ENCODE peak calls at places on chromosome 3, in ten cellular contexts. One of them, this sample, is unnamed.

GRCh38 chr3:29525254-29525881 is 244.5 kb downstream of the RBMS3 start:
- DNase-seq in brain microvascular endothelial cell: peak
- DNase-seq in ovary: peak
- DNase-seq in skeletal muscle cell: peak
- DNase-seq in mesendoderm: no peak
- DNase-seq in AG10803: peak
- DNase-seq in naive thymus-derived CD4-positive, alpha-beta T cell: no peak
- DNase-seq in adipocyte: peak
- DNase-seq in dorsolateral prefrontal cortex: no peak
- DNase-seq in astrocyte of the cerebellum: peak
- DNase-seq in this sample: no peak

GRCh38 chr3:47013231-47013630 is 33.8 kb downstream of the NBEAL2 start:
- DNase-seq in brain microvascular endothelial cell: no peak
- DNase-seq in ovary: no peak
- DNase-seq in skeletal muscle cell: no peak
- DNase-seq in mesendoderm: no peak
- DNase-seq in AG10803: no peak
- DNase-seq in naive thymus-derived CD4-positive, alpha-beta T cell: no peak
- DNase-seq in adipocyte: no peak
- DNase-seq in dorsolateral prefrontal cortex: no peak
- DNase-seq in astrocyte of the cerebellum: no peak
- DNase-seq in this sample: no peak

GRCh38 chr3:71926242-71926560 is 141.3 kb upstream of the PROK2 start:
- DNase-seq in brain microvascular endothelial cell: no peak
- DNase-seq in ovary: no peak
- DNase-seq in skeletal muscle cell: no peak
- DNase-seq in mesendoderm: peak
- DNase-seq in AG10803: peak
- DNase-seq in naive thymus-derived CD4-positive, alpha-beta T cell: peak
- DNase-seq in adipocyte: no peak
- DNase-seq in dorsolateral prefrontal cortex: no peak
- DNase-seq in astrocyte of the cerebellum: peak
- DNase-seq in this sample: no peak

GRCh38 chr3:165883866-165884478 is 46.7 kb upstream of the BCHE start:
- DNase-seq in brain microvascular endothelial cell: peak
- DNase-seq in ovary: no peak
- DNase-seq in skeletal muscle cell: no peak
- DNase-seq in mesendoderm: no peak
- DNase-seq in AG10803: no peak
- DNase-seq in naive thymus-derived CD4-positive, alpha-beta T cell: no peak
- DNase-seq in adipocyte: no peak
- DNase-seq in dorsolateral prefrontal cortex: no peak
- DNase-seq in astrocyte of the cerebellum: no peak
- DNase-seq in this sample: no peak

GRCh38 chr3:183576487-183577107 is 21.1 kb upstream of the KLHL6 start:
- DNase-seq in brain microvascular endothelial cell: peak
- DNase-seq in ovary: peak
- DNase-seq in skeletal muscle cell: peak
- DNase-seq in mesendoderm: no peak
- DNase-seq in AG10803: peak
- DNase-seq in naive thymus-derived CD4-positive, alpha-beta T cell: no peak
- DNase-seq in adipocyte: peak
- DNase-seq in dorsolateral prefrontal cortex: no peak
- DNase-seq in astrocyte of the cerebellum: peak
- DNase-seq in this sample: no peak

GRCh38 chr3:30458781-30459180 is 147.6 kb upstream of the TGFBR2 start:
- DNase-seq in brain microvascular endothelial cell: no peak
- DNase-seq in ovary: no peak
- DNase-seq in skeletal muscle cell: no peak
- DNase-seq in mesendoderm: no peak
- DNase-seq in AG10803: no peak
- DNase-seq in naive thymus-derived CD4-positive, alpha-beta T cell: no peak
- DNase-seq in adipocyte: no peak
- DNase-seq in dorsolateral prefrontal cortex: no peak
- DNase-seq in astrocyte of the cerebellum: no peak
- DNase-seq in this sample: no peak

GRCh38 chr3:140424211-140424610 is 253.7 kb upstream of the TRIM42 start:
- DNase-seq in brain microvascular endothelial cell: no peak
- DNase-seq in ovary: no peak
- DNase-seq in skeletal muscle cell: no peak
- DNase-seq in mesendoderm: no peak
- DNase-seq in AG10803: peak
- DNase-seq in naive thymus-derived CD4-positive, alpha-beta T cell: no peak
- DNase-seq in adipocyte: peak
- DNase-seq in dorsolateral prefrontal cortex: no peak
- DNase-seq in astrocyte of the cerebellum: no peak
- DNase-seq in this sample: no peak

GRCh38 chr3:28972921-28973320 is 307.9 kb upstream of the RBMS3 start:
- DNase-seq in brain microvascular endothelial cell: peak
- DNase-seq in ovary: no peak
- DNase-seq in skeletal muscle cell: no peak
- DNase-seq in mesendoderm: no peak
- DNase-seq in AG10803: peak
- DNase-seq in naive thymus-derived CD4-positive, alpha-beta T cell: no peak
- DNase-seq in adipocyte: no peak
- DNase-seq in dorsolateral prefrontal cortex: no peak
- DNase-seq in astrocyte of the cerebellum: peak
- DNase-seq in this sample: no peak

GRCh38 chr3:106345353-106346027 is 476.7 kb upstream of the CBLB start:
- DNase-seq in brain microvascular endothelial cell: peak
- DNase-seq in ovary: no peak
- DNase-seq in skeletal muscle cell: peak
- DNase-seq in mesendoderm: peak
- DNase-seq in AG10803: peak
- DNase-seq in naive thymus-derived CD4-positive, alpha-beta T cell: no peak
- DNase-seq in adipocyte: peak
- DNase-seq in dorsolateral prefrontal cortex: no peak
- DNase-seq in astrocyte of the cerebellum: peak
- DNase-seq in this sample: peak

GRCh38 chr3:11845661-11846060 is 1.0 kb downstream of the TAMM41 start:
- DNase-seq in brain microvascular endothelial cell: no peak
- DNase-seq in ovary: no peak
- DNase-seq in skeletal muscle cell: no peak
- DNase-seq in mesendoderm: no peak
- DNase-seq in AG10803: no peak
- DNase-seq in naive thymus-derived CD4-positive, alpha-beta T cell: peak
- DNase-seq in adipocyte: no peak
- DNase-seq in dorsolateral prefrontal cortex: no peak
- DNase-seq in astrocyte of the cerebellum: no peak
- DNase-seq in this sample: no peak

GRCh38 chr3:186461141-186461540 is 83.0 kb downstream of the CRYGS start:
- DNase-seq in brain microvascular endothelial cell: peak
- DNase-seq in ovary: no peak
- DNase-seq in skeletal muscle cell: peak
- DNase-seq in mesendoderm: no peak
- DNase-seq in AG10803: peak
- DNase-seq in naive thymus-derived CD4-positive, alpha-beta T cell: no peak
- DNase-seq in adipocyte: no peak
- DNase-seq in dorsolateral prefrontal cortex: no peak
- DNase-seq in astrocyte of the cerebellum: peak
- DNase-seq in this sample: no peak

DNA sequence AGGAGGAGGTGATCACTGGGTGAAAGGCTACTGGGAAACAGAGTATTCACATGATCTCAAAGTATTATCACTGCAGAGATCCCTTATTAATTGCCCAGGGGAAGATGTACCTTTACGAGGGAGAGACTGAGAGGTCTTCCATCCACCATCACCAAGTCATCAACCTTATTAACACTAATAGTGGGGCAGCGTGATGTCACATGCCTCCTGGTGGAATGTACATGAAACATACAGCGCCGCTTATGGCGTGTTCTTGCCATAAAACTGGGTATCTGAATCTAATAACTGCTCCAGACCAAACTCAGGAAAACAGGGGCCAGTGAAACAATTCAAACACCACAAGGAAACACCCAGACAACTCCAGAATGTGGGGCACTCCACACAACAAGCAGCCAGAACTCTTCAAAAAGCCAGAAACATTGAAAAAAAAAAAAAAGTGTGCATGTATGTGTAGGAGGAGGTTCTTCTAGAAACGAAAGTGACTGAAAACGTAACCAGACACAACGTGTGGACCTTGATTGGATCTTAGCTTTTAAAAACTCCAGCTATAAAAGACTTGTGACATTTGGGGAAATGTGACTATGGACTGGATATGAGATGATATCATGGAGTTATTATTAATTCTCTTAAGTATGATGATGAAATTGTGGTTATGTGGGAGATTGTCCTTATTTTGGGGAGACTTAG is 4.6 kb downstream of the STIMATE start:
- DNase-seq in brain microvascular endothelial cell: no peak
- DNase-seq in ovary: no peak
- DNase-seq in skeletal muscle cell: no peak
- DNase-seq in mesendoderm: peak
- DNase-seq in AG10803: peak
- DNase-seq in naive thymus-derived CD4-positive, alpha-beta T cell: no peak
- DNase-seq in adipocyte: no peak
- DNase-seq in dorsolateral prefrontal cortex: no peak
- DNase-seq in astrocyte of the cerebellum: no peak
- DNase-seq in this sample: no peak
- H3K4me3 ChIP-seq in brain microvascular endothelial cell: no peak
- H3K4me3 ChIP-seq in ovary: peak
- H3K4me3 ChIP-seq in skeletal muscle cell: no peak
- H3K4me3 ChIP-seq in mesendoderm: no peak
- H3K4me3 ChIP-seq in AG10803: peak
- H3K4me3 ChIP-seq in naive thymus-derived CD4-positive, alpha-beta T cell: peak
- H3K4me3 ChIP-seq in adipocyte: peak
- H3K4me3 ChIP-seq in dorsolateral prefrontal cortex: no peak
- H3K4me3 ChIP-seq in astrocyte of the cerebellum: no peak
- H3K4me3 ChIP-seq in this sample: no peak

DNA sequence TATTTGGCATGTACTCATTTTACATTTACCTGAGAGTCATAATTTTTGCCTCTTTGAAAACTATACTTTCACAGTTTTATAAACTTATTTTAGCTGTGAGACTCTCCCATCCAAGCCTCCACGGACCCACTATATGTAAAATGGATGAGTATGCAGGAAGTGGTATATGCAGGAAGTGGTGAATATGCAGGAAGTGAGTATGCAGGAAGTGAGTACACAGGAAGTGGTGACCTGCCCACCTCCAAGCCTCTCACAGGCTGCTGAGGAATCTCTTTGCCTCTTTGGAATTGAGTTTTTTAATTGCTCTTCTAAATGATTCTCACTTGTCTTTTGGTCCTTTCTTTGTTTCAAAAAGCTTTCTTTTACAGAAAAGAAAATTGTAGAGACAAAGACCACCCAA is 85.2 kb downstream of the KBTBD8 start:
- DNase-seq in brain microvascular endothelial cell: peak
- DNase-seq in ovary: no peak
- DNase-seq in skeletal muscle cell: no peak
- DNase-seq in mesendoderm: no peak
- DNase-seq in AG10803: no peak
- DNase-seq in naive thymus-derived CD4-positive, alpha-beta T cell: peak
- DNase-seq in adipocyte: no peak
- DNase-seq in dorsolateral prefrontal cortex: no peak
- DNase-seq in astrocyte of the cerebellum: no peak
- DNase-seq in this sample: no peak
- H3K4me3 ChIP-seq in brain microvascular endothelial cell: no peak
- H3K4me3 ChIP-seq in ovary: no peak
- H3K4me3 ChIP-seq in skeletal muscle cell: no peak
- H3K4me3 ChIP-seq in mesendoderm: no peak
- H3K4me3 ChIP-seq in AG10803: no peak
- H3K4me3 ChIP-seq in naive thymus-derived CD4-positive, alpha-beta T cell: peak
- H3K4me3 ChIP-seq in adipocyte: no peak
- H3K4me3 ChIP-seq in dorsolateral prefrontal cortex: no peak
- H3K4me3 ChIP-seq in astrocyte of the cerebellum: no peak
- H3K4me3 ChIP-seq in this sample: no peak

DNA sequence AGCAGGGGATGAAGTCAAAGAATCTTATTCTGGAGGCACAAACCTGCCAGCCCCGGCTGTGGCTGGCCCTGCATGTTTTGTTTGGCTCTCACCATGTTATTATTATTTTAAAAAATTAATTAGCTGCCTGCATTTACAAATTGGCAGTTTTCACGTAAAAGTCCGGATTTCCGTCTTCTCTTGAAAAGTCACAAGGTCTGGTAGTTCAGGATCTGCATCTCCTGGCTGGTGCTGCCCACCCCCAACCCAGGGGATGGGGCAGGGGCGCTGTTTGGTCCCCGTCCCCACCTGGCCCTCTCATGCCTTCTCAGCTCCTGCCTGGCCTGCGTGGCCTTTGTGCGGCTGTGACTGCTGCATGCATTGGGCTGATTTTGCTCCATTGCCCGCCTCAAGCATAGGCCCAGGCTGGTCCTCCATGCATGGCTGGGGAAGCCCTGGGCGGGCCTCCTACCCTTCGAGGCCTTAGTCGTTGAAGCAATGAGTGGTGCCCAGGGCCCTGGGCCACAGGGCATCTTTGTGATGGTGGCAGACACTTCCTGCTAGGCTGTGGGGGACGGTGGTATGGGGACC is 2.0 kb downstream of the FBLN2 start:
- DNase-seq in brain microvascular endothelial cell: no peak
- DNase-seq in ovary: no peak
- DNase-seq in skeletal muscle cell: no peak
- DNase-seq in mesendoderm: no peak
- DNase-seq in AG10803: no peak
- DNase-seq in naive thymus-derived CD4-positive, alpha-beta T cell: no peak
- DNase-seq in adipocyte: no peak
- DNase-seq in dorsolateral prefrontal cortex: no peak
- DNase-seq in astrocyte of the cerebellum: no peak
- DNase-seq in this sample: no peak
- H3K4me3 ChIP-seq in brain microvascular endothelial cell: no peak
- H3K4me3 ChIP-seq in ovary: no peak
- H3K4me3 ChIP-seq in skeletal muscle cell: no peak
- H3K4me3 ChIP-seq in mesendoderm: no peak
- H3K4me3 ChIP-seq in AG10803: peak
- H3K4me3 ChIP-seq in naive thymus-derived CD4-positive, alpha-beta T cell: no peak
- H3K4me3 ChIP-seq in adipocyte: peak
- H3K4me3 ChIP-seq in dorsolateral prefrontal cortex: no peak
- H3K4me3 ChIP-seq in astrocyte of the cerebellum: no peak
- H3K4me3 ChIP-seq in this sample: no peak

GRCh38 chr3:20083953-20084352 is 43.7 kb downstream of the KAT2B start:
- DNase-seq in brain microvascular endothelial cell: no peak
- DNase-seq in ovary: no peak
- DNase-seq in skeletal muscle cell: no peak
- DNase-seq in mesendoderm: no peak
- DNase-seq in AG10803: no peak
- DNase-seq in naive thymus-derived CD4-positive, alpha-beta T cell: no peak
- DNase-seq in adipocyte: no peak
- DNase-seq in dorsolateral prefrontal cortex: no peak
- DNase-seq in astrocyte of the cerebellum: no peak
- DNase-seq in this sample: no peak

GRCh38 chr3:20083253-20083652 is 43.0 kb downstream of the KAT2B start:
- DNase-seq in brain microvascular endothelial cell: no peak
- DNase-seq in ovary: no peak
- DNase-seq in skeletal muscle cell: no peak
- DNase-seq in mesendoderm: no peak
- DNase-seq in AG10803: no peak
- DNase-seq in naive thymus-derived CD4-positive, alpha-beta T cell: no peak
- DNase-seq in adipocyte: no peak
- DNase-seq in dorsolateral prefrontal cortex: no peak
- DNase-seq in astrocyte of the cerebellum: no peak
- DNase-seq in this sample: no peak

GRCh38 chr3:20078194-20078709 is 38.0 kb downstream of the KAT2B start:
- DNase-seq in brain microvascular endothelial cell: no peak
- DNase-seq in ovary: no peak
- DNase-seq in skeletal muscle cell: no peak
- DNase-seq in mesendoderm: no peak
- DNase-seq in AG10803: no peak
- DNase-seq in naive thymus-derived CD4-positive, alpha-beta T cell: no peak
- DNase-seq in adipocyte: no peak
- DNase-seq in dorsolateral prefrontal cortex: no peak
- DNase-seq in astrocyte of the cerebellum: no peak
- DNase-seq in this sample: no peak

GRCh38 chr3:20079621-20080020 is 39.4 kb downstream of the KAT2B start:
- DNase-seq in brain microvascular endothelial cell: no peak
- DNase-seq in ovary: no peak
- DNase-seq in skeletal muscle cell: no peak
- DNase-seq in mesendoderm: no peak
- DNase-seq in AG10803: no peak
- DNase-seq in naive thymus-derived CD4-positive, alpha-beta T cell: no peak
- DNase-seq in adipocyte: no peak
- DNase-seq in dorsolateral prefrontal cortex: no peak
- DNase-seq in astrocyte of the cerebellum: no peak
- DNase-seq in this sample: no peak

GRCh38 chr3:20080956-20081554 is 40.8 kb downstream of the KAT2B start:
- DNase-seq in brain microvascular endothelial cell: no peak
- DNase-seq in ovary: no peak
- DNase-seq in skeletal muscle cell: no peak
- DNase-seq in mesendoderm: no peak
- DNase-seq in AG10803: no peak
- DNase-seq in naive thymus-derived CD4-positive, alpha-beta T cell: no peak
- DNase-seq in adipocyte: no peak
- DNase-seq in dorsolateral prefrontal cortex: peak
- DNase-seq in astrocyte of the cerebellum: no peak
- DNase-seq in this sample: no peak
- H3K4me3 ChIP-seq in brain microvascular endothelial cell: no peak
- H3K4me3 ChIP-seq in ovary: no peak
- H3K4me3 ChIP-seq in skeletal muscle cell: no peak
- H3K4me3 ChIP-seq in mesendoderm: no peak
- H3K4me3 ChIP-seq in AG10803: no peak
- H3K4me3 ChIP-seq in naive thymus-derived CD4-positive, alpha-beta T cell: no peak
- H3K4me3 ChIP-seq in adipocyte: no peak
- H3K4me3 ChIP-seq in dorsolateral prefrontal cortex: peak
- H3K4me3 ChIP-seq in astrocyte of the cerebellum: no peak
- H3K4me3 ChIP-seq in this sample: no peak

This sample was measured in retinal pigment epithelial cell.